ENCODE peak calls at places on chromosomes 13 and 19, in seven cellular contexts. H is ascending aorta; G is BE2C; K is MM.1S; A is adrenal gland; C is CD4-positive, alpha-beta memory T cell; V is ovary. Y is an unnamed sample.

GRCh38 chr19:16328824-16329482 is 4.3 kb downstream of the KLF2 start:
- DNase-seq in K (no peak), H (no peak), A (peak; percentile 21), V (peak; percentile 65), G (no peak), C (peak; percentile 74), Y (peak; percentile 72)

GRCh38 chr13:91360246-91360751 is 12.8 kb downstream of the MIR17HG start:
- DNase-seq in V (no peak), K (no peak), C (no peak), G (no peak), H (no peak), A (no peak), Y (no peak)

GRCh38 chr19:48490980-48491792 is 20.4 kb downstream of the LMTK3 start:
- DNase-seq in V (peak; percentile 65), G (peak; percentile 57), H (no peak), C (peak; percentile 37), K (peak; percentile 62), A (no peak), Y (peak; percentile 49)

GRCh38 chr19:41699231-41699967 is 9.0 kb upstream of the CEACAM5 start:
- DNase-seq in K (no peak), C (no peak), A (no peak), G (no peak), H (no peak), V (no peak), Y (peak; percentile 1)

GRCh38 chr19:18058208-18059009 is 28.3 kb downstream of the IL12RB1 start:
- DNase-seq in A (peak; percentile 74), G (peak; percentile 82), C (peak; percentile 82), V (peak; percentile 86), H (no peak), K (peak; percentile 54), Y (peak; percentile 76)

GRCh38 chr19:48090281-48090802 is 20.3 kb downstream of the PLA2G4C start:
- DNase-seq in C (no peak), A (peak; percentile 26), G (no peak), H (no peak), V (no peak), K (no peak), Y (no peak)

GRCh38 chr19:54692294-54692615 is 29.5 kb downstream of the LILRB4 start:
- DNase-seq in A (no peak), H (no peak), C (no peak), K (no peak), G (no peak), V (no peak), Y (no peak)

GRCh38 chr19:37329686-37330085 is 41.2 kb upstream of the ZNF527 start:
- DNase-seq in G (no peak), V (no peak), C (no peak), H (no peak), A (no peak), K (no peak), Y (no peak)

GRCh38 chr19:56874530-56874929 is 34.0 kb upstream of the PEG3 start:
- DNase-seq in V (no peak), G (no peak), K (no peak), A (no peak), H (no peak), C (no peak), Y (no peak)

GRCh38 chr19:38539751-38540150 is 78.0 kb downstream of the MAP4K1 start:
- DNase-seq in A (no peak), K (no peak), H (no peak), G (no peak), C (no peak), V (no peak), Y (no peak)

GRCh38 chr13:42038661-42039456 is 9.6 kb upstream of the DGKH start:
- DNase-seq in A (no peak), H (no peak), G (no peak), K (no peak), C (no peak), V (no peak), Y (no peak)

GRCh38 chr13:114078501-114079451 is 53.6 kb downstream of the RASA3 start:
- DNase-seq in K (no peak), A (no peak), C (no peak), V (peak; percentile 42), G (no peak), H (no peak), Y (no peak)

GRCh38 chr13:39527961-39528720 is 74.9 kb downstream of the LHFPL6 start:
- DNase-seq in C (no peak), H (no peak), A (peak; percentile 56), G (no peak), V (no peak), K (no peak), Y (no peak)

GRCh38 chr19:41156207-41156606 is 36.8 kb upstream of the CYP2S1 start:
- DNase-seq in V (no peak), C (no peak), H (no peak), A (no peak), G (no peak), K (no peak), Y (no peak)

GRCh38 chr19:2042485-2043268 is 8.4 kb downstream of the MKNK2 start:
- DNase-seq in G (no peak), K (no peak), V (peak; percentile 79), A (no peak), H (no peak), C (no peak), Y (no peak)
- H3K4me3 ChIP-seq in G (peak overlapping the region; percentile 52), K (peak overlapping the region; percentile 64), V (peak overlapping the region; percentile 19), A (no peak overlapping the region), H (peak overlapping the region; percentile 4), C (no peak overlapping the region), Y (peak overlapping the region; percentile 64)

DNA sequence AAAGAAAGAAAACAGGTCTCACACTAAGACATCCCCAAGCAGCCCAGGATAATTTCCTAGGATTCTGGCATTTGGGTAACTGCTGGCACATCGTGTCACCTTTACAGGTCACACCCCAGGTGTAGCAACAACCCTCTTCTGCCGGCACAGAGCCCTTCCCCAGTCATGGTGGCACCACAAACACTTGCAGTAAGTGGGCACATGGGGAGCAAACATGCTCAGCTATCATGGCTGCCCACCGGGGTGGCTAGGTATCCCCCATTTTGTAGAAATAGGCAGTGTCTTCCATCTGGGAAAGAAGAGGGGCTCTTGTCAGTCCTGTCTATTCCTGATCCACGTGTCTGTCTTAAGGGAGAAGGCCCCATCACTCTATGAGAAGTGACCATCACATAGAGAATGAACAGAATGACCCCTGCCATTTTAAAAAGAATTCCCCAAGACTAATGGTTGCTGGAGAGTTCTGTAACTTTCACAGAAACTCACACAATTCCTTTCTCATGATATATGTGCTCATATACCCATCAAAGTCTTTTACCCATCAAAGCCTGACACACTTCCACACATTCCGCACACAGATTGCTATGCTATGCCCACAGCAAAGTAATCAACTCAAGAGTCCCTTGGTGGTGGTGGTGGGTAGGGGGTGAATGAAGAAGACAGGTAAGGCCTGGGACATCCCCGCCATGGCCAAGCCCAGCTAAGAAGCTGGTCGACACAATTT is 33.3 kb downstream of the BRD4 start:
- DNase-seq in H (no peak), C (no peak), G (no peak), V (no peak), K (no peak), A (no peak), Y (no peak)
- H3K4me1 ChIP-seq in H (peaks cover 83% of the 10 kb centered on the region), C (peaks cover 95% of the 10 kb centered on the region), G (peaks cover 26% of the 10 kb centered on the region), V (peaks cover 56% of the 10 kb centered on the region), K (peaks cover 15% of the 10 kb centered on the region), A (peaks cover 95% of the 10 kb centered on the region), Y (peaks cover 67% of the 10 kb centered on the region)

GRCh38 chr13:46053162-46054012 is 841 bp upstream of the ZC3H13 start:
- DNase-seq in H (no peak), K (peak; percentile 6), G (no peak), V (no peak), A (no peak), C (no peak), Y (no peak)
- H3K4me3 ChIP-seq in H (peak overlapping the region; percentile 72), K (peak overlapping the region; percentile 85), G (peak overlapping the region; percentile 96), V (peak overlapping the region; percentile 91), A (peak overlapping the region; percentile 80), C (peak overlapping the region; percentile 59), Y (peak overlapping the region; percentile 89)

GRCh38 chr13:77318741-77319140 is 8.2 kb downstream of the MYCBP2 start:
- DNase-seq in H (no peak), C (no peak), V (no peak), A (no peak), G (no peak), K (no peak), Y (no peak)
- H3K4me1 ChIP-seq in H (peaks cover 13% of the 10 kb centered on the region), C (peaks cover 96% of the 10 kb centered on the region), V (peaks cover 16% of the 10 kb centered on the region), A (peaks cover 46% of the 10 kb centered on the region), G (peaks cover 3% of the 10 kb centered on the region), K (peaks cover 39% of the 10 kb centered on the region), Y (peaks cover 49% of the 10 kb centered on the region)

GRCh38 chr13:51728275-51728673 is 75.7 kb downstream of the DHRS12 start:
- DNase-seq in H (no peak), G (no peak), C (no peak), A (no peak), V (no peak), K (no peak), Y (no peak)

GRCh38 chr13:51730927-51731326 is 73.0 kb downstream of the DHRS12 start:
- DNase-seq in K (no peak), G (no peak), C (no peak), V (no peak), A (no peak), H (no peak), Y (no peak)

GRCh38 chr13:51731759-51732158 is 72.2 kb downstream of the DHRS12 start:
- DNase-seq in A (no peak), G (no peak), H (no peak), V (no peak), K (no peak), C (no peak), Y (no peak)

GRCh38 chr13:51728972-51729371 is 75.0 kb downstream of the DHRS12 start:
- DNase-seq in A (no peak), K (no peak), V (no peak), G (no peak), C (no peak), H (no peak), Y (no peak)

DNA sequence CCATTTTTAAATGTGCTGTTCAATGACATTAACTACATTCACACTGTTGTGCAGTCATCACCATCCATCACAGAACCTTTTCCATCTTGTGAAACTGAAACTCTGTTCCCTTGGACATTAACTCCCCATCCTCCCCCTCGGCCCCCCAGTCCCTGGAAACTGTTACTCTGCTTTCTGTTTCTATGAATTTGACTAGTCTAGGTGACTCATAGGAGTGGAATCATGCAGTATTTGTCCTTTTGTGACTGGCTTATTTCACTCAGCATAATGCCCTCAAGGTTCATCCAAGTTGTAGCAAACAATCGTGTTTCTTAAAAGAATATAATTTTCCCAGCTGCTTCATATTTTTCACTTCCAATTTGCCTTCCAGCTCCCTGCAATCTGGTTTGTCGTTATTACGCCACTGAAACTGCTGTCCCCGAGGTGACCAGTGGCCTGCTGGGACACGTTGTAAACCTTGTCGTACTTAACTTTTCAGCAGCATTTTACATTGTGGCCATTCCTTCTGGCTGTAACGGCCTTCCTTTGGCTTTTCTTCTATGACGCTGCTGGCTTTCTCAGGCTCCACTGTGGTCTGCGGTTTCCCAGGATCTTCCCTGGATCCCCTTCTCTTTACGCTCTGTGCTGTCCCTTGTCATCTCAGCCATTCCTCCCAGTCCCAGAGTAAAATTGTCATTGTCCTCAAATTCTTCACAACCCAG is 74.0 kb downstream of the DHRS12 start:
- DNase-seq in G (no peak), H (peak; percentile 29), A (peak; percentile 77), K (no peak), C (no peak), V (peak; percentile 52), Y (no peak)
- H3K4me3 ChIP-seq in G (no peak overlapping the region), H (no peak overlapping the region), A (no peak overlapping the region), K (no peak overlapping the region), C (no peak overlapping the region), V (no peak overlapping the region), Y (no peak overlapping the region)

Y was measured in naive thymus-derived CD4-positive, alpha-beta T cell.